ENCODE peak calls at places on chromosome 22, in ten cellular contexts. I is left ventricle myocardium inferior; E is tibial nerve; K is IMR-90; W is thoracic aorta; R is psoas muscle; G is heart left ventricle; F is A549; L is CD8-positive, alpha-beta memory T cell; M is aorta. D is an unnamed sample.

GRCh38 chr22:22786301-22787115 is 101.1 kb upstream of the IGLL5 start:
- DNase-seq in W (no peak), I (no peak), F (no peak), G (no peak), K (no peak), R (no peak), M (no peak), E (no peak), L (no peak), D (no peak)

GRCh38 chr22:37229805-37230672 is 14.0 kb downstream of the RAC2 start:
- DNase-seq in R (no peak), M (peak; percentile 80), G (peak; percentile 78), L (peak; percentile 90), E (no peak), K (peak; percentile 51), I (peak; percentile 46), W (no peak), F (no peak), D (no peak)

GRCh38 chr22:17303840-17304779 is 65.2 kb upstream of the CECR2 start:
- DNase-seq in E (no peak), L (peak; percentile 62), G (no peak), F (no peak), R (no peak), K (no peak), M (no peak), I (no peak), W (no peak), D (no peak)

GRCh38 chr22:44404341-44405020 is 91.7 kb upstream of the SHISAL1 start:
- DNase-seq in M (peak; percentile 12), L (no peak), F (no peak), I (peak; percentile 3), K (no peak), R (no peak), W (no peak), G (peak; percentile 37), E (no peak), D (no peak)

GRCh38 chr22:44394246-44395115 is 81.7 kb upstream of the SHISAL1 start:
- DNase-seq in R (no peak), K (no peak), L (no peak), M (peak; percentile 21), I (peak; percentile 10), G (peak; percentile 25), W (no peak), F (no peak), E (peak; percentile 2), D (no peak)

GRCh38 chr22:27391092-27391770 is 410.3 kb downstream of the MN1 start:
- DNase-seq in F (no peak), W (no peak), I (peak; percentile 63), E (no peak), G (peak; percentile 72), L (no peak), K (no peak), M (peak; percentile 69), R (peak; percentile 22), D (no peak)

GRCh38 chr22:26981520-26981919 is 324.1 kb downstream of the MIAT start:
- DNase-seq in G (no peak), F (no peak), M (peak; percentile 70), I (no peak), L (no peak), E (no peak), W (peak; percentile 38), K (no peak), R (no peak), D (no peak)

GRCh38 chr22:44971651-44972362 is 38.0 kb downstream of the PHF21B start:
- DNase-seq in E (no peak), I (no peak), W (no peak), R (no peak), G (no peak), L (no peak), K (no peak), M (no peak), F (no peak), D (no peak)

GRCh38 chr22:36998620-36999351 is 20.5 kb downstream of the TST start:
- DNase-seq in E (no peak), L (no peak), G (no peak), R (no peak), W (no peak), K (peak; percentile 15), M (no peak), I (no peak), F (no peak), D (no peak)

GRCh38 chr22:27748355-27749168 is 53.0 kb downstream of the MN1 start:
- DNase-seq in R (no peak), M (no peak), I (no peak), F (no peak), E (no peak), L (no peak), W (no peak), K (peak; percentile 58), G (no peak), D (no peak)

GRCh38 chr22:18925368-18926064 is 10.6 kb downstream of the PRODH start:
- DNase-seq in G (no peak), M (no peak), R (no peak), K (no peak), F (no peak), E (no peak), I (no peak), L (no peak), W (no peak), D (no peak)

DNA sequence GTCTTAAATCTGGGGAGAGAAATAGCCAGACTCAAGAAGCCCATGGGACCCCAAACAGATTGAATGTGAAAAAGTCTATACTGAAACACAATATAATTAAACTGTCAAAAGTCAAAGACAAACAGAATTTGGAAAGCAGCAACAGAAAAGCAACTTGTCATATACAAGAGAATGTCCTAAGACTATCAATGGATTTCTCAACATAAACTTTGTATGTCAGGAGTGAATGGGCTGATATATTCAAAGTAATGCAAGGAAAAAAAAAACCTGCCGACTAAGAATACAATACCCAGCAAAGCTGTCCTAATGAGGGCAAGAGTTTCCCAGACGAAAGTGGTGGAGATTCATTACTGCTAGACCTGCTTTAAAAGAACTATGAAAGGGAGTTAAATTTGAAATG is 73.2 kb downstream of the TBC1D22A start:
- DNase-seq in I (no peak), G (no peak), R (no peak), M (no peak), K (no peak), F (no peak), W (no peak), E (no peak), L (no peak), D (no peak)
- H3K9me3 ChIP-seq in I (peaks cover 22% of the 10 kb centered on the region), G (peaks cover 20% of the 10 kb centered on the region), R (peaks cover 10% of the 10 kb centered on the region), M (no peaks in the 10 kb centered on the region), K (peaks cover 5% of the 10 kb centered on the region), F (peaks cover 26% of the 10 kb centered on the region), W (peaks cover 9% of the 10 kb centered on the region), E (no peaks in the 10 kb centered on the region), L (peaks cover 9% of the 10 kb centered on the region), D (peaks cover 17% of the 10 kb centered on the region)

GRCh38 chr22:39170825-39171622 is 18.5 kb upstream of the CBX7 start:
- DNase-seq in E (peak; percentile 70), M (peak; percentile 89), K (peak; percentile 52), R (peak; percentile 87), G (peak; percentile 93), F (peak; percentile 68), L (peak; percentile 81), I (peak; percentile 85), W (no peak), D (peak; percentile 56)
- H3K9me3 ChIP-seq in E (no peaks in the 10 kb centered on the region), M (no peaks in the 10 kb centered on the region), K (no peaks in the 10 kb centered on the region), R (no peaks in the 10 kb centered on the region), G (no peaks in the 10 kb centered on the region), F (no peaks in the 10 kb centered on the region), L (no peaks in the 10 kb centered on the region), I (no peaks in the 10 kb centered on the region), W (no peaks in the 10 kb centered on the region), D (no peaks in the 10 kb centered on the region)

GRCh38 chr22:48637231-48637630 is 1190.4 kb downstream of the BRD1 start:
- DNase-seq in W (no peak), F (no peak), E (no peak), R (no peak), M (no peak), K (no peak), L (no peak), G (no peak), I (no peak), D (no peak)
- H3K9me3 ChIP-seq in W (no peaks in the 10 kb centered on the region), F (no peaks in the 10 kb centered on the region), E (no peaks in the 10 kb centered on the region), R (no peaks in the 10 kb centered on the region), M (no peaks in the 10 kb centered on the region), K (peaks cover 35% of the 10 kb centered on the region), L (no peaks in the 10 kb centered on the region), G (no peaks in the 10 kb centered on the region), I (no peaks in the 10 kb centered on the region), D (no peaks in the 10 kb centered on the region)

DNA sequence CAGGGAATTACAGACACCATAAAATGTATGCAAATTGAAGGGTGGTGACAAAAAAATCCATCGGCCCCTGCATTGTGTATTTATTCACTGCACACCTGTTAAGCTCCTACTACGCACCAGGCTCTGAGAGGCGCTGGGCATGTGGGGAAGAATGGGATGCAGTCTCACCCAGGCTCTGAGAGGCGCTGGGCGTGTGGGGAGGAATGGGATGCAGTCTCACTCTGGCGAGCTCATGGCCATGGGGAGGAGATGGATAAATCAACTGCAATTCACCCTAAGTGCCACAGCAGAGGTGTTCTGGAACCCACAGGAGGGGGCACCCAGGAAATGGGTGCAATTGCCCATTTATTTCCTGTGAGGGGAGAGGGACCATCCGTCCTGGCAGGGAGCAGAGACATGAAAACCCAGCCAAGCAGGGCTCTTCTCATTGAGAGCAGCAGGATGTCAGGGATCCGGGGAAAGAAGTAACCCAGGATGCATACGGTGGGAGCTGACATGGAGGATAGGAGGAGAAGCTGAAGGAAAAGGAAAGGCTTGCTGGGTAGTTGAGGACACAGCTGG is 798.7 kb downstream of the TBC1D22A start:
- DNase-seq in E (no peak), M (no peak), F (no peak), K (no peak), I (no peak), L (no peak), G (no peak), R (no peak), W (no peak), D (no peak)
- H3K9me3 ChIP-seq in E (no peaks in the 10 kb centered on the region), M (no peaks in the 10 kb centered on the region), F (no peaks in the 10 kb centered on the region), K (peaks cover 41% of the 10 kb centered on the region), I (no peaks in the 10 kb centered on the region), L (no peaks in the 10 kb centered on the region), G (no peaks in the 10 kb centered on the region), R (no peaks in the 10 kb centered on the region), W (no peaks in the 10 kb centered on the region), D (no peaks in the 10 kb centered on the region)

GRCh38 chr22:49355206-49355920 is 472.3 kb downstream of the BRD1 start:
- DNase-seq in L (no peak), I (no peak), F (no peak), K (no peak), W (no peak), M (peak; percentile 22), R (no peak), G (no peak), E (no peak), D (no peak)

GRCh38 chr22:49359061-49359460 is 468.6 kb downstream of the BRD1 start:
- DNase-seq in L (no peak), F (no peak), M (no peak), E (no peak), K (no peak), I (no peak), R (no peak), G (no peak), W (no peak), D (no peak)

GRCh38 chr22:49358041-49358440 is 469.6 kb downstream of the BRD1 start:
- DNase-seq in R (no peak), L (no peak), W (no peak), G (no peak), K (no peak), E (no peak), M (no peak), I (no peak), F (no peak), D (no peak)

GRCh38 chr22:49354516-49355205 is 473.0 kb downstream of the BRD1 start:
- DNase-seq in G (no peak), W (no peak), K (no peak), R (no peak), F (no peak), L (no peak), I (no peak), M (peak; percentile 16), E (no peak), D (no peak)

GRCh38 chr22:49356428-49356827 is 471.2 kb downstream of the BRD1 start:
- DNase-seq in W (no peak), K (no peak), L (no peak), G (no peak), R (no peak), I (no peak), M (no peak), E (no peak), F (no peak), D (no peak)
- H3K9me3 ChIP-seq in W (no peaks in the 10 kb centered on the region), K (peaks cover 42% of the 10 kb centered on the region), L (no peaks in the 10 kb centered on the region), G (no peaks in the 10 kb centered on the region), R (no peaks in the 10 kb centered on the region), I (peaks cover 16% of the 10 kb centered on the region), M (peaks cover 2% of the 10 kb centered on the region), E (no peaks in the 10 kb centered on the region), F (no peaks in the 10 kb centered on the region), D (no peaks in the 10 kb centered on the region)